ENCODE peak calls at places on chromosomes 5 and 9, in ten cellular contexts. One of them, this sample, is unnamed.

GRCh38 chr9:65411336-65411735 is 126.3 kb upstream of the FOXD4L5 start:
- DNase-seq in neural progenitor cell: no peak
- DNase-seq in heart left ventricle: no peak
- DNase-seq in psoas muscle: no peak
- DNase-seq in A549: no peak
- DNase-seq in nephron progenitor cell: no peak
- DNase-seq in fibroblast of mammary gland: no peak
- DNase-seq in Calu3: no peak
- DNase-seq in GM06990: no peak
- DNase-seq in Caco-2: no peak
- DNase-seq in this sample: no peak

GRCh38 chr5:67831081-67831480 is 384.5 kb upstream of the PIK3R1 start:
- DNase-seq in neural progenitor cell: peak; percentile 11
- DNase-seq in heart left ventricle: no peak
- DNase-seq in psoas muscle: no peak
- DNase-seq in A549: no peak
- DNase-seq in nephron progenitor cell: no peak
- DNase-seq in fibroblast of mammary gland: no peak
- DNase-seq in Calu3: no peak
- DNase-seq in GM06990: no peak
- DNase-seq in Caco-2: no peak
- DNase-seq in this sample: no peak

GRCh38 chr9:79196606-79197005 is 375.2 kb upstream of the TLE4 start:
- DNase-seq in neural progenitor cell: no peak
- DNase-seq in heart left ventricle: no peak
- DNase-seq in psoas muscle: no peak
- DNase-seq in A549: no peak
- DNase-seq in nephron progenitor cell: no peak
- DNase-seq in fibroblast of mammary gland: peak; percentile 61
- DNase-seq in Calu3: no peak
- DNase-seq in GM06990: no peak
- DNase-seq in Caco-2: no peak
- DNase-seq in this sample: no peak

GRCh38 chr5:25128606-25129005 is 483.8 kb upstream of the CDH10 start:
- DNase-seq in neural progenitor cell: no peak
- DNase-seq in heart left ventricle: no peak
- DNase-seq in psoas muscle: no peak
- DNase-seq in A549: no peak
- DNase-seq in nephron progenitor cell: no peak
- DNase-seq in fibroblast of mammary gland: no peak
- DNase-seq in Calu3: no peak
- DNase-seq in GM06990: no peak
- DNase-seq in Caco-2: no peak
- DNase-seq in this sample: no peak

GRCh38 chr9:89051421-89051820 is 60.2 kb downstream of the S1PR3 start:
- DNase-seq in neural progenitor cell: no peak
- DNase-seq in heart left ventricle: no peak
- DNase-seq in psoas muscle: no peak
- DNase-seq in A549: no peak
- DNase-seq in nephron progenitor cell: no peak
- DNase-seq in fibroblast of mammary gland: no peak
- DNase-seq in Calu3: no peak
- DNase-seq in GM06990: no peak
- DNase-seq in Caco-2: no peak
- DNase-seq in this sample: no peak

GRCh38 chr9:86093788-86094555 is 5.4 kb downstream of the GOLM1 start:
- DNase-seq in neural progenitor cell: no peak
- DNase-seq in heart left ventricle: peak; percentile 13
- DNase-seq in psoas muscle: no peak
- DNase-seq in A549: peak; percentile 86
- DNase-seq in nephron progenitor cell: no peak
- DNase-seq in fibroblast of mammary gland: no peak
- DNase-seq in Calu3: peak; percentile 77
- DNase-seq in GM06990: no peak
- DNase-seq in Caco-2: peak; percentile 94
- DNase-seq in this sample: no peak

GRCh38 chr5:110925398-110925797 is 146.1 kb upstream of the TSLP start:
- DNase-seq in neural progenitor cell: no peak
- DNase-seq in heart left ventricle: no peak
- DNase-seq in psoas muscle: no peak
- DNase-seq in A549: no peak
- DNase-seq in nephron progenitor cell: no peak
- DNase-seq in fibroblast of mammary gland: peak; percentile 55
- DNase-seq in Calu3: no peak
- DNase-seq in GM06990: no peak
- DNase-seq in Caco-2: no peak
- DNase-seq in this sample: no peak

GRCh38 chr9:91247278-91247677 is 114.4 kb downstream of the AUH start:
- DNase-seq in neural progenitor cell: peak; percentile 13
- DNase-seq in heart left ventricle: no peak
- DNase-seq in psoas muscle: no peak
- DNase-seq in A549: no peak
- DNase-seq in nephron progenitor cell: no peak
- DNase-seq in fibroblast of mammary gland: no peak
- DNase-seq in Calu3: no peak
- DNase-seq in GM06990: no peak
- DNase-seq in Caco-2: no peak
- DNase-seq in this sample: no peak

GRCh38 chr5:115600771-115601170 is 1.5 kb downstream of the TICAM2 start:
- DNase-seq in neural progenitor cell: no peak
- DNase-seq in heart left ventricle: no peak
- DNase-seq in psoas muscle: no peak
- DNase-seq in A549: no peak
- DNase-seq in nephron progenitor cell: no peak
- DNase-seq in fibroblast of mammary gland: peak; percentile 69
- DNase-seq in Calu3: no peak
- DNase-seq in GM06990: no peak
- DNase-seq in Caco-2: no peak
- DNase-seq in this sample: no peak

GRCh38 chr5:115599502-115599901 is 2.8 kb downstream of the TICAM2 start:
- DNase-seq in neural progenitor cell: no peak
- DNase-seq in heart left ventricle: no peak
- DNase-seq in psoas muscle: no peak
- DNase-seq in A549: no peak
- DNase-seq in nephron progenitor cell: no peak
- DNase-seq in fibroblast of mammary gland: peak; percentile 47
- DNase-seq in Calu3: no peak
- DNase-seq in GM06990: no peak
- DNase-seq in Caco-2: no peak
- DNase-seq in this sample: no peak

GRCh38 chr5:115602585-115603125 is 376 bp upstream of the TICAM2 start:
- DNase-seq in neural progenitor cell: peak; percentile 69
- DNase-seq in heart left ventricle: no peak
- DNase-seq in psoas muscle: no peak
- DNase-seq in A549: no peak
- DNase-seq in nephron progenitor cell: no peak
- DNase-seq in fibroblast of mammary gland: no peak
- DNase-seq in Calu3: no peak
- DNase-seq in GM06990: no peak
- DNase-seq in Caco-2: no peak
- DNase-seq in this sample: no peak

GRCh38 chr5:115599924-115600323 is 2.4 kb downstream of the TICAM2 start:
- DNase-seq in neural progenitor cell: no peak
- DNase-seq in heart left ventricle: no peak
- DNase-seq in psoas muscle: no peak
- DNase-seq in A549: no peak
- DNase-seq in nephron progenitor cell: no peak
- DNase-seq in fibroblast of mammary gland: no peak
- DNase-seq in Calu3: no peak
- DNase-seq in GM06990: no peak
- DNase-seq in Caco-2: no peak
- DNase-seq in this sample: no peak

DNA sequence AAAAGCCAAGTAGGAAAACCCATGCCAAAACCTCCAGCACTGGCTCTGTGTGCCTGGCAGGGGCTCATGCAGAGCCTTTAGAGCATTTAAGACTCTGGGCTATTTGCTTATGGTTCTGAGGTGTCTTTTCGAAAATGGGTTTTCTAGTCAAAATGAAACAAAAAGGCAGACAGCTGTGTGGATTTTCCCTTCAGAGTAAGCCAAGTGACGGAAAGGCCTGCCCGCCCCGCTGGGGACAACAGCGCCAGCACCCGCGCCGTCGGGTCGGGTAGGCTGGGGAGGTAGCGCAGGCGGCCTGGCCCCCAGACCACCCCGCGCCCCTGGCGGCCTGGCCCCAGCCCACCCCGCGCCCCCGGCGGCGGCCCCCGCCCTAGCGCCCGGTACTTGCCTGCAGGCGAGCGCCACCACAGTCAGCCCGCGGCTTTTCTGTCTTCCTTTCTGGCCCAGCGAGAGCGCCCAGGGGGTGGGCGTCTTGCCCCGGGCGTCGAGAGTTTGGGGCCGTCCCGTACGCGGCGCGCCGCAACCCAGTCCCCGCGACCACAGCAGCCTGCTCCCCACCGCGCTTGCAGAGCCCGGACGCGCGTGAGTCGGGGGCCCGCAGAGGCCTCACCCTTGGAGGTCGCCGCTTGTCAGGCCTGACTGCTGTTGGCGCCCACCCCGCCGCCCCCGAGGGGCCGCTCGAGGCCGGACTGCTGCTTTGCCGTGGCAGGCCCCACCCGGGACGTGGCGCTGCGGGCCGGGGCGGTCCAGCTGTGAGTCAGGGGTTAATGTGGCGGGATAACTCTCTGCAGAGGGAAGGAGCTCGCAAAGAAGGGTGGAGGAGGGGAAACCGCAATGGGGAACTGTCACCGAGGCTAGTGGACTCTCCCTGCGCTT is at the start of gene TICAM2:
- DNase-seq in neural progenitor cell: peak; percentile 76
- DNase-seq in heart left ventricle: peak; percentile 73
- DNase-seq in psoas muscle: peak; percentile 67
- DNase-seq in A549: peak; percentile 52
- DNase-seq in nephron progenitor cell: peak; percentile 60
- DNase-seq in fibroblast of mammary gland: peak; percentile 81
- DNase-seq in Calu3: peak; percentile 49
- DNase-seq in GM06990: peak; percentile 84
- DNase-seq in Caco-2: peak; percentile 37
- DNase-seq in this sample: no peak
- TF ChIP-seq CTCF in neural progenitor cell: peak; percentile 46
- TF ChIP-seq CTCF in heart left ventricle: no peak
- TF ChIP-seq CTCF in psoas muscle: no peak
- TF ChIP-seq CTCF in A549: peak; percentile 29
- TF ChIP-seq CTCF in nephron progenitor cell: peak; percentile 7
- TF ChIP-seq CTCF in fibroblast of mammary gland: no peak
- TF ChIP-seq CTCF in Calu3: peak; percentile 30
- TF ChIP-seq CTCF in GM06990: no peak
- TF ChIP-seq CTCF in Caco-2: no peak
- TF ChIP-seq CTCF in this sample: peak; percentile 17

GRCh38 chr9:19640023-19640422 is 148.8 kb downstream of the SLC24A2 start:
- DNase-seq in neural progenitor cell: no peak
- DNase-seq in heart left ventricle: no peak
- DNase-seq in psoas muscle: no peak
- DNase-seq in A549: no peak
- DNase-seq in nephron progenitor cell: no peak
- DNase-seq in fibroblast of mammary gland: no peak
- DNase-seq in Calu3: no peak
- DNase-seq in GM06990: no peak
- DNase-seq in Caco-2: no peak
- DNase-seq in this sample: no peak

GRCh38 chr9:19637084-19637483 is 151.8 kb downstream of the SLC24A2 start:
- DNase-seq in neural progenitor cell: no peak
- DNase-seq in heart left ventricle: no peak
- DNase-seq in psoas muscle: no peak
- DNase-seq in A549: no peak
- DNase-seq in nephron progenitor cell: no peak
- DNase-seq in fibroblast of mammary gland: no peak
- DNase-seq in Calu3: no peak
- DNase-seq in GM06990: no peak
- DNase-seq in Caco-2: no peak
- DNase-seq in this sample: no peak

GRCh38 chr9:19643875-19644274 is 145.0 kb downstream of the SLC24A2 start:
- DNase-seq in neural progenitor cell: no peak
- DNase-seq in heart left ventricle: no peak
- DNase-seq in psoas muscle: no peak
- DNase-seq in A549: no peak
- DNase-seq in nephron progenitor cell: no peak
- DNase-seq in fibroblast of mammary gland: peak; percentile 5
- DNase-seq in Calu3: no peak
- DNase-seq in GM06990: no peak
- DNase-seq in Caco-2: no peak
- DNase-seq in this sample: no peak

GRCh38 chr9:19642256-19642655 is 146.6 kb downstream of the SLC24A2 start:
- DNase-seq in neural progenitor cell: no peak
- DNase-seq in heart left ventricle: no peak
- DNase-seq in psoas muscle: no peak
- DNase-seq in A549: no peak
- DNase-seq in nephron progenitor cell: no peak
- DNase-seq in fibroblast of mammary gland: peak; percentile 2
- DNase-seq in Calu3: no peak
- DNase-seq in GM06990: no peak
- DNase-seq in Caco-2: no peak
- DNase-seq in this sample: no peak

GRCh38 chr9:19641046-19641445 is 147.8 kb downstream of the SLC24A2 start:
- DNase-seq in neural progenitor cell: peak; percentile 36
- DNase-seq in heart left ventricle: no peak
- DNase-seq in psoas muscle: no peak
- DNase-seq in A549: no peak
- DNase-seq in nephron progenitor cell: no peak
- DNase-seq in fibroblast of mammary gland: peak; percentile 11
- DNase-seq in Calu3: no peak
- DNase-seq in GM06990: no peak
- DNase-seq in Caco-2: no peak
- DNase-seq in this sample: no peak
- TF ChIP-seq CTCF in neural progenitor cell: peak; percentile 43
- TF ChIP-seq CTCF in heart left ventricle: no peak
- TF ChIP-seq CTCF in psoas muscle: no peak
- TF ChIP-seq CTCF in A549: no peak
- TF ChIP-seq CTCF in nephron progenitor cell: no peak
- TF ChIP-seq CTCF in fibroblast of mammary gland: peak; percentile 25
- TF ChIP-seq CTCF in Calu3: no peak
- TF ChIP-seq CTCF in GM06990: no peak
- TF ChIP-seq CTCF in Caco-2: no peak
- TF ChIP-seq CTCF in this sample: no peak

DNA sequence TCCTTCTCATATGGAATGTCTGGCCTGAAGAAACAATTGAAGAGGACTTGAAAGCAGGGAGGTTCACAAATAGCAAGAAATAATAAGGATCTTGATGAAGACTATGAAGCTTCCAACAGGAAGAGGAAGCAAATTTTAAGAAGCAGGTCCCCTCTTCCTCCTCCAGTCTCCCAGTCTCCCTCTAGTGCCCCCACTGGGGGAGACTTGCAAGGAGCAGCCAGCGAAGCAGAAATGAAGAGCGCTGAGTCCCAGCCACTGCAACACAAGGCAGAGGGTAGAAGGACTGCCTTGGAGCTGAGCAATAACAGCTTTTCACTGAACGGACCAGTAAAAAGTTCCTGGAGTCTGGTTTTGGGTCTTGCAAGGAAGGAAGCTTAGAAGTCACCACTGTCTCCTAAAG is 32.6 kb upstream of the ACO1 start:
- DNase-seq in neural progenitor cell: peak; percentile 66
- DNase-seq in heart left ventricle: no peak
- DNase-seq in psoas muscle: no peak
- DNase-seq in A549: no peak
- DNase-seq in nephron progenitor cell: peak; percentile 11
- DNase-seq in fibroblast of mammary gland: no peak
- DNase-seq in Calu3: no peak
- DNase-seq in GM06990: no peak
- DNase-seq in Caco-2: no peak
- DNase-seq in this sample: no peak
- TF ChIP-seq CTCF in neural progenitor cell: peak; percentile 51
- TF ChIP-seq CTCF in heart left ventricle: no peak
- TF ChIP-seq CTCF in psoas muscle: no peak
- TF ChIP-seq CTCF in A549: no peak
- TF ChIP-seq CTCF in nephron progenitor cell: peak; percentile 32
- TF ChIP-seq CTCF in fibroblast of mammary gland: no peak
- TF ChIP-seq CTCF in Calu3: peak; percentile 25
- TF ChIP-seq CTCF in GM06990: peak; percentile 28
- TF ChIP-seq CTCF in Caco-2: no peak
- TF ChIP-seq CTCF in this sample: peak; percentile 11

DNA sequence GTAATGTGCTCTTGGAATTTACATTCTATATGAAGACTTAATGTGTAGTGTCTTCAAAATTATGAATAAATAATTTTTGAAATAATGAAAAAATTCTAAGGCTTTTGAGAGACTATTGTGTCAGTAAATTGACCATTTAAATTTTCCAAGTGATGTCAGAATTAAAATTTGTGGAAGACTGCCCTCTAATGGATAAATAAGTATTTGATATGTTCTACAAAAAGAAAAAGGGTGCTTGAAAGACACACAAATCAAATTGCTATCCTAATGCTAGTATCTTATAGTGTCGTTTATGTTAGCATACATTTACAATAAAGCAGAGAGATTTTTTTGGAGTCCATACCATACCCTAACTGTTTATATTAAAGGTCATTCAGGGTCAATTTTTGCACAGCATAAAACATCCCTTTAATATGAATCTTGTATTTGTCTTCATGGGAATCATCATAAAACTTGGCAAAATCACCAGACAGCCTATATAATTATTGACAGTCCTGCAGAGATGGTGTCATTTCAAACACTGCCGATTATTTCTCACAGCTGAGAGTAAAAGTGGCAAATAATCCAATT is 120.8 kb upstream of the SLC27A6 start:
- DNase-seq in neural progenitor cell: no peak
- DNase-seq in heart left ventricle: no peak
- DNase-seq in psoas muscle: no peak
- DNase-seq in A549: peak; percentile 11
- DNase-seq in nephron progenitor cell: no peak
- DNase-seq in fibroblast of mammary gland: peak; percentile 40
- DNase-seq in Calu3: no peak
- DNase-seq in GM06990: no peak
- DNase-seq in Caco-2: no peak
- DNase-seq in this sample: no peak
- TF ChIP-seq CTCF in neural progenitor cell: peak; percentile 63
- TF ChIP-seq CTCF in heart left ventricle: peak; percentile 29
- TF ChIP-seq CTCF in psoas muscle: peak; percentile 31
- TF ChIP-seq CTCF in A549: peak; percentile 60
- TF ChIP-seq CTCF in nephron progenitor cell: peak; percentile 43
- TF ChIP-seq CTCF in fibroblast of mammary gland: peak; percentile 20
- TF ChIP-seq CTCF in Calu3: no peak
- TF ChIP-seq CTCF in GM06990: peak; percentile 5
- TF ChIP-seq CTCF in Caco-2: peak; percentile 29
- TF ChIP-seq CTCF in this sample: peak; percentile 61